ENCODE peak calls at places on chromosomes 3 and 15, in seven cellular contexts. One of them, this sample, is unnamed.

GRCh38 chr15:72797834-72798233 is 14.3 kb upstream of the ADPGK start:
- DNase-seq in uterus: no peak
- DNase-seq in type B pancreatic cell: no peak
- DNase-seq in fibroblast of the aortic adventitia: no peak
- DNase-seq in H1: no peak
- DNase-seq in brain microvascular endothelial cell: no peak
- DNase-seq in transverse colon: no peak
- DNase-seq in this sample: no peak

GRCh38 chr3:30894521-30895289 is at the start of gene GADL1:
- DNase-seq in uterus: peak
- DNase-seq in type B pancreatic cell: peak
- DNase-seq in fibroblast of the aortic adventitia: no peak
- DNase-seq in H1: no peak
- DNase-seq in brain microvascular endothelial cell: peak
- DNase-seq in transverse colon: no peak
- DNase-seq in this sample: peak

GRCh38 chr3:57770121-57770828 is 14.2 kb downstream of the SLMAP start:
- DNase-seq in uterus: no peak
- DNase-seq in type B pancreatic cell: no peak
- DNase-seq in fibroblast of the aortic adventitia: no peak
- DNase-seq in H1: no peak
- DNase-seq in brain microvascular endothelial cell: no peak
- DNase-seq in transverse colon: no peak
- DNase-seq in this sample: no peak

GRCh38 chr3:72224804-72225509 is 440.0 kb upstream of the PROK2 start:
- DNase-seq in uterus: no peak
- DNase-seq in type B pancreatic cell: no peak
- DNase-seq in fibroblast of the aortic adventitia: no peak
- DNase-seq in H1: no peak
- DNase-seq in brain microvascular endothelial cell: no peak
- DNase-seq in transverse colon: no peak
- DNase-seq in this sample: no peak

GRCh38 chr15:77454956-77455355 is 34.3 kb downstream of the HMG20A start:
- DNase-seq in uterus: no peak
- DNase-seq in type B pancreatic cell: no peak
- DNase-seq in fibroblast of the aortic adventitia: no peak
- DNase-seq in H1: no peak
- DNase-seq in brain microvascular endothelial cell: no peak
- DNase-seq in transverse colon: no peak
- DNase-seq in this sample: no peak

GRCh38 chr15:69576035-69576526 is 123.5 kb downstream of the RPLP1 start:
- DNase-seq in uterus: peak
- DNase-seq in type B pancreatic cell: no peak
- DNase-seq in fibroblast of the aortic adventitia: peak
- DNase-seq in H1: no peak
- DNase-seq in brain microvascular endothelial cell: no peak
- DNase-seq in transverse colon: peak
- DNase-seq in this sample: peak

GRCh38 chr15:88476635-88477038 is 9.1 kb downstream of the MRPS11 start:
- DNase-seq in uterus: peak
- DNase-seq in type B pancreatic cell: no peak
- DNase-seq in fibroblast of the aortic adventitia: peak
- DNase-seq in H1: no peak
- DNase-seq in brain microvascular endothelial cell: peak
- DNase-seq in transverse colon: no peak
- DNase-seq in this sample: peak

GRCh38 chr3:126497936-126498335 is 19.6 kb downstream of the UROC1 start:
- DNase-seq in uterus: no peak
- DNase-seq in type B pancreatic cell: no peak
- DNase-seq in fibroblast of the aortic adventitia: no peak
- DNase-seq in H1: no peak
- DNase-seq in brain microvascular endothelial cell: no peak
- DNase-seq in transverse colon: no peak
- DNase-seq in this sample: no peak

GRCh38 chr15:60787737-60788513 is 309.0 kb upstream of the ICE2 start:
- DNase-seq in uterus: no peak
- DNase-seq in type B pancreatic cell: no peak
- DNase-seq in fibroblast of the aortic adventitia: no peak
- DNase-seq in H1: no peak
- DNase-seq in brain microvascular endothelial cell: peak
- DNase-seq in transverse colon: no peak
- DNase-seq in this sample: no peak

GRCh38 chr3:64440498-64440897 is 215.2 kb upstream of the PRICKLE2 start:
- DNase-seq in uterus: no peak
- DNase-seq in type B pancreatic cell: no peak
- DNase-seq in fibroblast of the aortic adventitia: peak
- DNase-seq in H1: no peak
- DNase-seq in brain microvascular endothelial cell: peak
- DNase-seq in transverse colon: no peak
- DNase-seq in this sample: peak

GRCh38 chr15:85583404-85584390 is 203.3 kb downstream of the AKAP13 start:
- DNase-seq in uterus: no peak
- DNase-seq in type B pancreatic cell: no peak
- DNase-seq in fibroblast of the aortic adventitia: peak
- DNase-seq in H1: no peak
- DNase-seq in brain microvascular endothelial cell: no peak
- DNase-seq in transverse colon: peak
- DNase-seq in this sample: peak

GRCh38 chr15:59276225-59277178 is 69.9 kb downstream of the LDHAL6B start:
- DNase-seq in uterus: no peak
- DNase-seq in type B pancreatic cell: no peak
- DNase-seq in fibroblast of the aortic adventitia: no peak
- DNase-seq in H1: no peak
- DNase-seq in brain microvascular endothelial cell: no peak
- DNase-seq in transverse colon: peak
- DNase-seq in this sample: no peak

GRCh38 chr3:113754486-113755159 is 7.8 kb downstream of the ATP6V1A start:
- DNase-seq in uterus: no peak
- DNase-seq in type B pancreatic cell: no peak
- DNase-seq in fibroblast of the aortic adventitia: no peak
- DNase-seq in H1: no peak
- DNase-seq in brain microvascular endothelial cell: no peak
- DNase-seq in transverse colon: no peak
- DNase-seq in this sample: no peak

GRCh38 chr3:182999767-183000166 is 19.4 kb upstream of the DCUN1D1 start:
- DNase-seq in uterus: no peak
- DNase-seq in type B pancreatic cell: no peak
- DNase-seq in fibroblast of the aortic adventitia: no peak
- DNase-seq in H1: no peak
- DNase-seq in brain microvascular endothelial cell: no peak
- DNase-seq in transverse colon: no peak
- DNase-seq in this sample: no peak

GRCh38 chr15:28995721-28996120 is 109.9 kb downstream of the APBA2 start:
- DNase-seq in uterus: no peak
- DNase-seq in type B pancreatic cell: no peak
- DNase-seq in fibroblast of the aortic adventitia: no peak
- DNase-seq in H1: no peak
- DNase-seq in brain microvascular endothelial cell: no peak
- DNase-seq in transverse colon: no peak
- DNase-seq in this sample: no peak

GRCh38 chr15:28995193-28995592 is 109.4 kb downstream of the APBA2 start:
- DNase-seq in uterus: no peak
- DNase-seq in type B pancreatic cell: no peak
- DNase-seq in fibroblast of the aortic adventitia: no peak
- DNase-seq in H1: no peak
- DNase-seq in brain microvascular endothelial cell: no peak
- DNase-seq in transverse colon: no peak
- DNase-seq in this sample: no peak

GRCh38 chr15:28996953-28997352 is 111.2 kb downstream of the APBA2 start:
- DNase-seq in uterus: no peak
- DNase-seq in type B pancreatic cell: no peak
- DNase-seq in fibroblast of the aortic adventitia: no peak
- DNase-seq in H1: no peak
- DNase-seq in brain microvascular endothelial cell: no peak
- DNase-seq in transverse colon: no peak
- DNase-seq in this sample: no peak

GRCh38 chr15:28996289-28996688 is 110.5 kb downstream of the APBA2 start:
- DNase-seq in uterus: no peak
- DNase-seq in type B pancreatic cell: no peak
- DNase-seq in fibroblast of the aortic adventitia: no peak
- DNase-seq in H1: no peak
- DNase-seq in brain microvascular endothelial cell: no peak
- DNase-seq in transverse colon: no peak
- DNase-seq in this sample: no peak

GRCh38 chr15:28998511-28998910 is 112.7 kb downstream of the APBA2 start:
- DNase-seq in uterus: no peak
- DNase-seq in type B pancreatic cell: no peak
- DNase-seq in fibroblast of the aortic adventitia: no peak
- DNase-seq in H1: no peak
- DNase-seq in brain microvascular endothelial cell: no peak
- DNase-seq in transverse colon: no peak
- DNase-seq in this sample: no peak
- TF ChIP-seq CTCF in uterus: no peak
- TF ChIP-seq CTCF in type B pancreatic cell: no peak
- TF ChIP-seq CTCF in fibroblast of the aortic adventitia: no peak
- TF ChIP-seq CTCF in H1: peak
- TF ChIP-seq CTCF in brain microvascular endothelial cell: peak
- TF ChIP-seq CTCF in transverse colon: no peak
- TF ChIP-seq CTCF in this sample: no peak

DNA sequence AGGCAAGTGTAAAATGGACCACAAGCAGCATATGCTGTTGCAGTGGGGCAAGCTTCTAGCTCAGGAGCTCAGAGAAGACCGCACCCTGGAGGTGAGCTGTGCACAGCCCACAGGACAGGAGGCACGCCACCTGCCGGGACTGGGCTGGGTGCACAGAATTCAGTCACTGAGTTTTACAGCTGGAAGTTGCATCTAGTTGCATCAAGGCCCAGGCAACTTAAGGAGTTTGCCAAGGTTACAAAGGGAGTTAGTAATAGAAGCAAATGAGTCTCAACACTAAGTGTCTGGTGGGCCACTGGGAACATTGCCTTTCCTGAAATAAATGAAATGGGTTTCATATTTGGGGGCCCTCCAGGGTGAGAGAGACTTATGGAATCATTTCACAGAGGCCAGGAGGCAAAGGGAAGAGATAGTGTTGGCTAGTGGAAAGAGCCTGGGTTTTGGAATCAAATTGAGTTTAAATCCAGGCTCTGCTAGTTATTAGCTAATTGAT is 36.0 kb upstream of the TIMP4 start:
- DNase-seq in uterus: no peak
- DNase-seq in type B pancreatic cell: no peak
- DNase-seq in fibroblast of the aortic adventitia: peak
- DNase-seq in H1: no peak
- DNase-seq in brain microvascular endothelial cell: no peak
- DNase-seq in transverse colon: peak
- DNase-seq in this sample: peak
- TF ChIP-seq CTCF in uterus: no peak
- TF ChIP-seq CTCF in type B pancreatic cell: no peak
- TF ChIP-seq CTCF in fibroblast of the aortic adventitia: no peak
- TF ChIP-seq CTCF in H1: peak
- TF ChIP-seq CTCF in brain microvascular endothelial cell: no peak
- TF ChIP-seq CTCF in transverse colon: peak
- TF ChIP-seq CTCF in this sample: peak

DNA sequence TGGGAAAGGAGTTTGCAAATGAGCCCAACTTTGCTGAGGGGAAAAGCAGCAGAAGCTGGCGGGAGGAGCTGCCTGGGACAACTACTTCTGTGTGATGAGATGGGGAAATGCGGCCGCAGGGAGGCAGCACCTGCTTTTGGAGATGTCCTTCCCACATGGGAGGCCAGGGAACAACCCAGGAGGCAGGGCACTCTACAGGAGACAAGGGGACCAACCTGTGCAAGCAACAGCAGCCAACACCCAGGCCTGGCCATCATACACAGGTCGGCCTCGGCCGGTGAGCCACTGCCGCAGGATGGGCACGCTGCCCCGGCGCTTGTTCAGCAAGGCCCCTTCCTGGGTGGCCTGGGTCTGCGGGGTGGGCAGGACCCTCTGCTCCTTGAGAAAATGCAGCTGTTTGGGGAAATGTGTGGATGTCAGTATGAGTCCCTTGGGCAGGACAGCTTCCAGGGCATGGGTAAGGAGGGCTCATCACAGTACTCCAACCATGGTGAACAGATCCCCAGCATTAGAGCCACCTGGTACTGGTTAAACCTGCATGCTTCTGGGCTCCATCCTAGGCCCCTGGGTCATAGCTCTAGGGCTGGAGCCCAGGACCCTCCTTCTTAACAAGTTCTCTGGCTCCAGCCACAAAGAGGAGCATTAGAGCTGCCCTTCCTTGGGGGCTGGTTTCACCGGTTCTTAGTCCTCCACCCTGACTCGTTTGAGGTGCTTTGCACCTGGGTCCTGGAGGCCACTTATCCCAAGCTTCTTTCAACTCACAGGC is 11.6 kb downstream of the EPB42 start:
- DNase-seq in uterus: no peak
- DNase-seq in type B pancreatic cell: no peak
- DNase-seq in fibroblast of the aortic adventitia: no peak
- DNase-seq in H1: no peak
- DNase-seq in brain microvascular endothelial cell: no peak
- DNase-seq in transverse colon: no peak
- DNase-seq in this sample: no peak
- TF ChIP-seq CTCF in uterus: no peak
- TF ChIP-seq CTCF in type B pancreatic cell: peak
- TF ChIP-seq CTCF in fibroblast of the aortic adventitia: no peak
- TF ChIP-seq CTCF in H1: peak
- TF ChIP-seq CTCF in brain microvascular endothelial cell: peak
- TF ChIP-seq CTCF in transverse colon: no peak
- TF ChIP-seq CTCF in this sample: no peak

GRCh38 chr15:43509923-43510229 is 7.5 kb upstream of the MAP1A start:
- DNase-seq in uterus: no peak
- DNase-seq in type B pancreatic cell: no peak
- DNase-seq in fibroblast of the aortic adventitia: peak
- DNase-seq in H1: no peak
- DNase-seq in brain microvascular endothelial cell: no peak
- DNase-seq in transverse colon: no peak
- DNase-seq in this sample: no peak

GRCh38 chr15:43511012-43511885 is 6.2 kb upstream of the MAP1A start:
- DNase-seq in uterus: no peak
- DNase-seq in type B pancreatic cell: no peak
- DNase-seq in fibroblast of the aortic adventitia: peak
- DNase-seq in H1: no peak
- DNase-seq in brain microvascular endothelial cell: no peak
- DNase-seq in transverse colon: no peak
- DNase-seq in this sample: no peak

GRCh38 chr15:43508421-43508820 is 9.0 kb upstream of the MAP1A start:
- DNase-seq in uterus: no peak
- DNase-seq in type B pancreatic cell: no peak
- DNase-seq in fibroblast of the aortic adventitia: no peak
- DNase-seq in H1: no peak
- DNase-seq in brain microvascular endothelial cell: no peak
- DNase-seq in transverse colon: no peak
- DNase-seq in this sample: no peak

GRCh38 chr15:43509002-43509922 is 8.1 kb upstream of the MAP1A start:
- DNase-seq in uterus: peak
- DNase-seq in type B pancreatic cell: no peak
- DNase-seq in fibroblast of the aortic adventitia: peak
- DNase-seq in H1: no peak
- DNase-seq in brain microvascular endothelial cell: no peak
- DNase-seq in transverse colon: no peak
- DNase-seq in this sample: no peak

GRCh38 chr15:43510230-43511011 is 7.0 kb upstream of the MAP1A start:
- DNase-seq in uterus: peak
- DNase-seq in type B pancreatic cell: peak
- DNase-seq in fibroblast of the aortic adventitia: peak
- DNase-seq in H1: peak
- DNase-seq in brain microvascular endothelial cell: peak
- DNase-seq in transverse colon: peak
- DNase-seq in this sample: peak
- TF ChIP-seq CTCF in uterus: peak
- TF ChIP-seq CTCF in type B pancreatic cell: peak
- TF ChIP-seq CTCF in fibroblast of the aortic adventitia: peak
- TF ChIP-seq CTCF in H1: no peak
- TF ChIP-seq CTCF in brain microvascular endothelial cell: peak
- TF ChIP-seq CTCF in transverse colon: peak
- TF ChIP-seq CTCF in this sample: no peak